ENCODE peak calls at places on chromosomes 7 and 10, in six cellular contexts. J, E, C, R, P and W are unnamed samples.

GRCh38 chr7:50418934-50419333 is 31.2 kb downstream of the FIGNL1 start:
- DNase-seq in E (no peak), J (no peak), P (no peak), C (no peak), R (no peak), W (no peak)

GRCh38 chr10:37860494-37861190 is 3.2 kb upstream of the ZNF248 start:
- DNase-seq in E (no peak), P (peak; percentile 37), R (no peak), J (no peak), C (no peak), W (no peak)

GRCh38 chr7:70828366-70828765 is 303.6 kb upstream of the GALNT17 start:
- DNase-seq in J (no peak), P (no peak), R (no peak), C (no peak), E (no peak), W (no peak)

GRCh38 chr10:49177391-49178355 is 10.5 kb downstream of the TMEM273 start:
- DNase-seq in P (peak; percentile 60), C (peak; percentile 24), E (peak; percentile 52), J (peak; percentile 76), R (peak; percentile 49), W (peak; percentile 55)

GRCh38 chr7:46150202-46150601 is 229.1 kb upstream of the IGFBP3 start:
- DNase-seq in J (no peak), P (no peak), C (no peak), R (no peak), E (no peak), W (no peak)

GRCh38 chr7:130324270-130324669 is 20.3 kb upstream of the CPA5 start:
- DNase-seq in C (no peak), J (no peak), E (no peak), R (no peak), P (no peak), W (no peak)

GRCh38 chr10:115772606-115773005 is 500.4 kb downstream of the GFRA1 start:
- DNase-seq in J (no peak), E (no peak), P (peak; percentile 36), R (no peak), C (peak; percentile 18), W (no peak)

GRCh38 chr10:84537447-84537931 is 209.1 kb downstream of the CCSER2 start:
- DNase-seq in J (peak; percentile 45), E (peak; percentile 25), C (peak; percentile 36), R (peak; percentile 26), P (peak; percentile 81), W (no peak)

GRCh38 chr10:77493851-77494788 is 143.5 kb downstream of the KCNMA1 start:
- DNase-seq in J (no peak), P (peak; percentile 39), R (no peak), C (peak; percentile 51), E (no peak), W (no peak)

GRCh38 chr7:136009488-136010079 is 32.4 kb upstream of the MTPN start:
- DNase-seq in P (peak; percentile 15), C (peak; percentile 46), J (no peak), R (no peak), E (peak; percentile 17), W (no peak)

GRCh38 chr7:132576723-132577089 is 436 bp upstream of the PLXNA4 start:
- DNase-seq in C (no peak), J (no peak), E (no peak), R (peak; percentile 29), P (no peak), W (no peak)

GRCh38 chr10:81961451-81962184 is 86.6 kb downstream of the NRG3 start:
- DNase-seq in P (no peak), C (no peak), E (no peak), J (no peak), R (no peak), W (no peak)

GRCh38 chr7:155878674-155879073 is 66.4 kb upstream of the SHH start:
- DNase-seq in P (no peak), R (no peak), C (no peak), J (peak; percentile 75), E (no peak), W (no peak)

GRCh38 chr10:100115011-100115770 is 33.5 kb upstream of the CPN1 start:
- DNase-seq in R (no peak), J (no peak), C (no peak), P (no peak), E (no peak), W (no peak)

GRCh38 chr7:134811798-134812197 is 32.4 kb downstream of the CALD1 start:
- DNase-seq in E (no peak), C (no peak), J (no peak), P (no peak), R (no peak), W (no peak)

GRCh38 chr7:141752634-141753033 is 11.3 kb upstream of the TAS2R3 start:
- DNase-seq in P (no peak), C (no peak), R (no peak), E (no peak), J (no peak), W (no peak)
- TF ChIP-seq CTCF in P (peak; percentile 38), C (peak; percentile 11), R (no peak), E (peak; percentile 33), J (no peak), W (peak; percentile 66)

GRCh38 chr7:6235029-6235627 is 37.3 kb downstream of the CYTH3 start:
- DNase-seq in E (no peak), J (no peak), P (no peak), R (no peak), C (no peak), W (no peak)
- TF ChIP-seq CTCF in E (no peak), J (no peak), P (no peak), R (no peak), C (no peak), W (no peak)

GRCh38 chr10:71033396-71033980 is 145.1 kb upstream of the PCBD1 start:
- DNase-seq in C (no peak), E (no peak), P (no peak), R (no peak), J (no peak), W (no peak)
- TF ChIP-seq CTCF in C (peak; percentile 7), E (no peak), P (no peak), R (no peak), J (no peak), W (peak; percentile 56)

GRCh38 chr10:34732926-34733325 is 82.2 kb downstream of the PARD3 start:
- DNase-seq in R (no peak), J (no peak), E (no peak), P (peak; percentile 46), C (no peak), W (no peak)
- TF ChIP-seq CTCF in R (no peak), J (no peak), E (peak; percentile 31), P (no peak), C (no peak), W (peak; percentile 58)

GRCh38 chr7:23544913-23545354 is 13.2 kb upstream of the TRA2A start:
- DNase-seq in J (no peak), C (no peak), R (no peak), E (peak; percentile 29), P (peak; percentile 61), W (no peak)
- TF ChIP-seq CTCF in J (no peak), C (peak; percentile 51), R (no peak), E (peak; percentile 47), P (peak; percentile 93), W (peak; percentile 48)

GRCh38 chr7:144787127-144787526 is 48.7 kb downstream of the TPK1 start:
- DNase-seq in E (no peak), R (no peak), J (no peak), P (no peak), C (no peak), W (no peak)

GRCh38 chr7:144784943-144785342 is 50.9 kb downstream of the TPK1 start:
- DNase-seq in E (no peak), P (no peak), J (no peak), C (no peak), R (no peak), W (no peak)

GRCh38 chr7:144785491-144785890 is 50.4 kb downstream of the TPK1 start:
- DNase-seq in P (no peak), R (no peak), C (no peak), J (no peak), E (no peak), W (no peak)

GRCh38 chr7:144786079-144786478 is 49.8 kb downstream of the TPK1 start:
- DNase-seq in J (no peak), R (no peak), C (no peak), P (no peak), E (no peak), W (no peak)

GRCh38 chr7:144786522-144786921 is 49.3 kb downstream of the TPK1 start:
- DNase-seq in P (no peak), C (no peak), R (no peak), J (no peak), E (no peak), W (no peak)
- TF ChIP-seq CTCF in P (no peak), C (no peak), R (no peak), J (no peak), E (no peak), W (no peak)

GRCh38 chr10:43093423-43094090 is 16.7 kb downstream of the RET start:
- DNase-seq in R (no peak), C (no peak), J (no peak), E (no peak), P (no peak), W (no peak)
- TF ChIP-seq CTCF in R (no peak), C (no peak), J (no peak), E (peak; percentile 14), P (no peak), W (peak; percentile 27)

GRCh38 chr7:154744226-154744860 is 258.6 kb downstream of the PAXIP1 start:
- DNase-seq in R (peak; percentile 77), C (no peak), E (no peak), J (no peak), P (peak; percentile 23), W (no peak)
- TF ChIP-seq CTCF in R (peak; percentile 84), C (peak; percentile 72), E (peak; percentile 72), J (peak; percentile 56), P (peak; percentile 40), W (peak; percentile 94)

GRCh38 chr10:97889461-97890265 is 40.0 kb downstream of the GOLGA7B start:
- DNase-seq in R (no peak), C (no peak), E (no peak), P (peak; percentile 93), J (peak; percentile 80), W (no peak)

GRCh38 chr10:97888134-97888533 is 38.5 kb downstream of the GOLGA7B start:
- DNase-seq in P (no peak), R (no peak), E (no peak), C (no peak), J (no peak), W (no peak)

GRCh38 chr10:97886264-97886663 is 36.6 kb downstream of the GOLGA7B start:
- DNase-seq in R (no peak), J (no peak), E (no peak), P (no peak), C (no peak), W (no peak)

GRCh38 chr10:97887399-97887798 is 37.8 kb downstream of the GOLGA7B start:
- DNase-seq in P (no peak), E (no peak), J (no peak), R (no peak), C (no peak), W (no peak)

DNA sequence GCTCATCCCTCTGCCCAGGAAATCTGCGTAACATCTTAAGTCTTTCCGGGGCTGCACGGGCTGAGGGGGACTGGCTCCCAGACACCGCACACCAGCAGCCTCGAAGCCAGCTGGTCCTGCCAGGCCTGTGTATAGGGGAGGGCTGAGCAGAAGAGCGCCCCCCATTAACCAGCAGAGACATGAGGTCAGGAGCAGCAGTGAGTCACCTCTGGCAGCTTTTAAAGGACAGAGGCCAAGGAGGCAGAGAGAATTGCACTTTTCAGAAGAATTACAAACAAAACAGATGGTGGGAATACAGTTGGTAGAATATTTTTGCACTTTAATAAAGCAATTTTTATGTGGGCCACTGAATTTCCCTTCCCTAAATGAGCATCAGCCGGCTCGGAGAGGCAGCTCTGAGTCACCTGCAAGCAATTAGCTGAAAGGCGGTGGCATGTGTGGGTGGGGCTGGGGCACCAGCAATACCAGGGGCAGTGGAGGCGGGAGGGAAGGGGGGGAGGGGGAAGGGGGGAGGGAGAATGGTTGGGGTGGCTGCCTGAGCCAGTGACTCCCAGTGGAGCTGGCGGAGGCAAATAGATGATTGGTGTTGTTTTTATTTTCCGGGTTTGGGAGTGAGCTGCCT is 39.1 kb downstream of the GOLGA7B start:
- DNase-seq in E (no peak), C (no peak), P (peak; percentile 96), J (peak; percentile 86), R (peak; percentile 46), W (no peak)
- TF ChIP-seq CTCF in E (peak; percentile 21), C (no peak), P (no peak), J (no peak), R (no peak), W (no peak)